ENCODE peak calls at places on chromosomes 16 and 17, in nine cellular contexts. V is dorsolateral prefrontal cortex; X is Peyer's patch; E is activated effector memory CD4-positive, alpha-beta T cell treated with anti-CD3 and anti-CD28 coated beads, Interleukin-2, amount 50 U/mL, for 16 hours; P is CD8-positive, alpha-beta T cell; A is GM10248; Z is germinal center; U is cardiac muscle cell; M is iPS DF 19.7. G is an unnamed sample.

GRCh38 chr16:68227183-68227793 is 8.6 kb downstream of the ESRP2 start:
- DNase-seq in V (no peak), X (peak; percentile 55), E (peak; percentile 59), P (no peak), A (no peak), Z (peak; percentile 11), U (no peak), M (no peak), G (no peak)

GRCh38 chr16:6684076-6684673 is 648.5 kb upstream of the RBFOX1 start:
- DNase-seq in V (peak; percentile 23), X (no peak), E (no peak), P (no peak), A (no peak), Z (no peak), U (no peak), M (no peak), G (no peak)

GRCh38 chr16:28304214-28304613 is 11.9 kb downstream of the SBK1 start:
- DNase-seq in V (no peak), X (no peak), E (no peak), P (no peak), A (no peak), Z (no peak), U (peak; percentile 69), M (no peak), G (no peak)

GRCh38 chr16:12794486-12795399 is 8.9 kb downstream of the CPPED1 start:
- DNase-seq in V (no peak), X (no peak), E (no peak), P (no peak), A (no peak), Z (no peak), U (no peak), M (no peak), G (no peak)

GRCh38 chr16:8644513-8645140 is 23.1 kb downstream of the METTL22 start:
- DNase-seq in V (no peak), X (peak; percentile 53), E (no peak), P (peak; percentile 30), A (no peak), Z (no peak), U (no peak), M (no peak), G (no peak)

GRCh38 chr17:16363749-16364536 is 10.7 kb upstream of the CENPV start:
- DNase-seq in V (peak; percentile 79), X (peak; percentile 92), E (peak; percentile 90), P (peak; percentile 71), A (peak; percentile 77), Z (peak; percentile 79), U (peak; percentile 84), M (no peak), G (peak; percentile 68)

GRCh38 chr16:86181526-86181925 is 282.6 kb downstream of the IRF8 start:
- DNase-seq in V (no peak), X (no peak), E (no peak), P (no peak), A (no peak), Z (no peak), U (no peak), M (no peak), G (no peak)

GRCh38 chr17:45740553-45741330 is 43.4 kb upstream of the CRHR1 start:
- DNase-seq in V (peak; percentile 76), X (no peak), E (no peak), P (no peak), A (peak; percentile 40), Z (peak; percentile 71), U (peak; percentile 18), M (peak; percentile 91), G (no peak)

GRCh38 chr17:60792250-60792898 is 114.7 kb downstream of the BCAS3 start:
- DNase-seq in V (no peak), X (no peak), E (no peak), P (no peak), A (no peak), Z (no peak), U (no peak), M (no peak), G (no peak)

GRCh38 chr16:88394426-88394825 is 11.7 kb downstream of the ZNF469 start:
- DNase-seq in V (no peak), X (no peak), E (no peak), P (no peak), A (no peak), Z (no peak), U (no peak), M (no peak), G (no peak)

GRCh38 chr16:89958068-89958467 is 9.5 kb downstream of the DEF8 start:
- DNase-seq in V (no peak), X (no peak), E (no peak), P (no peak), A (peak; percentile 31), Z (no peak), U (peak; percentile 18), M (peak; percentile 69), G (no peak)

GRCh38 chr16:67150058-67150832 is 553 bp downstream of the B3GNT9 start:
- DNase-seq in V (no peak), X (no peak), E (peak; percentile 84), P (no peak), A (peak; percentile 78), Z (peak; percentile 62), U (peak; percentile 90), M (no peak), G (no peak)

GRCh38 chr16:86680137-86680536 is 101.8 kb downstream of the FOXL1 start:
- DNase-seq in V (no peak), X (no peak), E (no peak), P (no peak), A (no peak), Z (no peak), U (peak; percentile 76), M (no peak), G (no peak)

GRCh38 chr16:16014329-16015224 is 65.2 kb downstream of the ABCC1 start:
- DNase-seq in V (no peak), X (no peak), E (no peak), P (no peak), A (no peak), Z (no peak), U (peak; percentile 75), M (no peak), G (no peak)

G was measured in T-helper 1 cell.